ENCODE peak calls at places on chromosomes 4 and X, in eight cellular contexts. E, W, T, R, Q, B, S and U are unnamed samples. For H3K36me3 and H3K27me3, the result is how much of the 10 kb centered on the place peaks cover.

GRCh38 chr4:99323761-99324160 is 2.6 kb upstream of the ADH1B start:
- DNase-seq in S (no peak), E (no peak), B (no peak), T (peak), Q (no peak), W (no peak), R (no peak), U (no peak)

GRCh38 chrX:93580634-93581033 is 92.7 kb downstream of the NAP1L3 start:
- DNase-seq in R (no peak), Q (no peak), T (no peak), E (no peak), S (no peak), W (no peak), B (no peak), U (no peak)

GRCh38 chrX:6004529-6004928 is 224.1 kb downstream of the NLGN4X start:
- DNase-seq in B (no peak), E (no peak), W (no peak), S (no peak), Q (no peak), T (no peak), R (no peak), U (no peak)

GRCh38 chr4:146165840-146166239 is 9.7 kb upstream of the LSM6 start:
- DNase-seq in B (no peak), S (no peak), T (no peak), Q (no peak), E (no peak), R (no peak), W (no peak), U (no peak)

GRCh38 chr4:15031197-15031596 is 28.9 kb downstream of the CPEB2 start:
- DNase-seq in T (no peak), B (no peak), R (no peak), E (no peak), S (no peak), Q (no peak), W (no peak), U (no peak)

GRCh38 chrX:102651242-102651967 is at the start of gene GPRASP1:
- DNase-seq in B (no peak), S (peak), E (peak), Q (peak), T (peak), R (peak), W (peak), U (peak)

GRCh38 chr4:121764702-121765367 is at the start of gene SMIM43:
- DNase-seq in R (peak), T (no peak), E (no peak), Q (no peak), W (peak), B (no peak), S (no peak), U (peak)

GRCh38 chr4:94690851-94691254 is 66.9 kb upstream of the BMPR1B start:
- DNase-seq in Q (no peak), E (no peak), W (no peak), T (no peak), B (no peak), S (no peak), R (peak), U (no peak)

GRCh38 chr4:610411-611261 is 14.7 kb upstream of the PDE6B start:
- DNase-seq in R (peak), Q (no peak), B (no peak), T (no peak), W (no peak), E (peak), S (no peak), U (peak)

GRCh38 chr4:141346144-141346543 is 125.4 kb downstream of the ZNF330 start:
- DNase-seq in R (peak), T (no peak), Q (no peak), E (no peak), B (peak), S (no peak), W (no peak), U (no peak)

GRCh38 chrX:2500091-2500680 is 590 bp downstream of the DHRSX start:
- DNase-seq in S (peak), Q (peak), T (peak), W (peak), B (no peak), R (peak), E (peak), U (peak)

GRCh38 chrX:118666521-118666920 is 60.9 kb upstream of the IL13RA1 start:
- DNase-seq in B (no peak), Q (no peak), E (no peak), W (no peak), R (no peak), T (no peak), S (no peak), U (no peak)

GRCh38 chr4:15375707-15376106 is 52.1 kb upstream of the C1QTNF7 start:
- DNase-seq in E (no peak), S (no peak), W (no peak), B (no peak), R (no peak), T (no peak), Q (no peak), U (no peak)

GRCh38 chrX:23742174-23742692 is 843 bp downstream of the ACOT9 start:
- DNase-seq in B (peak), Q (no peak), W (no peak), E (no peak), T (peak), S (peak), R (peak), U (peak)

GRCh38 chrX:71634366-71634765 is 16.1 kb upstream of the CXCR3 start:
- DNase-seq in T (no peak), W (no peak), S (peak), Q (no peak), E (no peak), R (no peak), B (no peak), U (no peak)

GRCh38 chr4:94536049-94536448 is 84.3 kb downstream of the PDLIM5 start:
- DNase-seq in B (peak), W (no peak), E (no peak), Q (no peak), R (peak), T (no peak), S (no peak), U (no peak)

GRCh38 chrX:150753968-150754367 is 60.8 kb downstream of the MTMR1 start:
- DNase-seq in S (no peak), W (no peak), B (no peak), Q (no peak), R (no peak), T (no peak), E (no peak), U (no peak)
- H3K36me3 ChIP-seq in S (half or more), W (under half), B (under half), Q (under half), R (under half), T (under half), E (under half), U (under half)

GRCh38 chrX:9558615-9559014 is 93.8 kb downstream of the TBL1X start:
- DNase-seq in E (no peak), S (no peak), W (no peak), T (no peak), Q (no peak), B (no peak), R (no peak), U (no peak)
- H3K4me3 ChIP-seq in E (no peak), S (no peak), W (no peak), T (no peak), Q (no peak), B (no peak), R (no peak), U (no peak)

GRCh38 chrX:88024022-88024421 is 506.4 kb downstream of the KLHL4 start:
- DNase-seq in B (no peak), T (no peak), E (no peak), W (no peak), Q (no peak), S (no peak), R (no peak), U (no peak)
- H3K27me3 ChIP-seq in B (under half), T (under half), E (under half), W (under half), Q (under half), S (under half), R (under half), U (under half)

GRCh38 chr4:3237711-3238560 is 11.0 kb upstream of the MSANTD1 start:
- DNase-seq in B (no peak), S (no peak), T (no peak), E (no peak), Q (no peak), W (peak), R (no peak), U (peak)

GRCh38 chr4:3240936-3241522 is 7.9 kb upstream of the MSANTD1 start:
- DNase-seq in B (no peak), T (no peak), E (no peak), R (no peak), Q (no peak), W (peak), S (no peak), U (no peak)

GRCh38 chr4:3239998-3240920 is 8.7 kb upstream of the MSANTD1 start:
- DNase-seq in E (no peak), Q (no peak), B (no peak), R (no peak), S (no peak), T (no peak), W (peak), U (no peak)

GRCh38 chr4:3238721-3239120 is 10.2 kb upstream of the MSANTD1 start:
- DNase-seq in B (no peak), W (peak), Q (no peak), T (no peak), R (no peak), S (no peak), E (no peak), U (peak)

GRCh38 chr4:3239342-3239741 is 9.6 kb upstream of the MSANTD1 start:
- DNase-seq in S (no peak), E (no peak), Q (no peak), R (no peak), W (peak), B (no peak), T (no peak), U (no peak)
- H3K36me3 ChIP-seq in S (half or more), E (under half), Q (under half), R (under half), W (under half), B (under half), T (under half), U (under half)